ENCODE peak calls at places on chromosomes 2 and 18, in eight cellular contexts. One of them, this sample, is unnamed.

GRCh38 chr2:15222856-15223255 is 338.3 kb downstream of the NBAS start:
- DNase-seq in A549: no peak
- DNase-seq in uterus: no peak
- DNase-seq in breast epithelium: no peak
- DNase-seq in IMR-90: no peak
- DNase-seq in esophagus squamous epithelium: no peak
- DNase-seq in transverse colon: no peak
- DNase-seq in Peyer's patch: no peak
- DNase-seq in this sample: no peak

GRCh38 chr2:72750466-72750865 is 75.4 kb downstream of the EXOC6B start:
- DNase-seq in uterus: no peak
- DNase-seq in esophagus squamous epithelium: no peak
- DNase-seq in transverse colon: no peak
- DNase-seq in Peyer's patch: no peak
- DNase-seq in breast epithelium: no peak
- DNase-seq in A549: no peak
- DNase-seq in IMR-90: no peak
- DNase-seq in this sample: no peak

GRCh38 chr2:101974663-101975062 is 17.1 kb upstream of the IL1R2 start:
- DNase-seq in Peyer's patch: no peak
- DNase-seq in uterus: peak
- DNase-seq in transverse colon: no peak
- DNase-seq in esophagus squamous epithelium: no peak
- DNase-seq in A549: no peak
- DNase-seq in breast epithelium: no peak
- DNase-seq in IMR-90: no peak
- DNase-seq in this sample: no peak

GRCh38 chr2:84458436-84459027 is 548 bp downstream of the SUCLG1 start:
- DNase-seq in uterus: no peak
- DNase-seq in A549: peak
- DNase-seq in IMR-90: peak
- DNase-seq in breast epithelium: peak
- DNase-seq in transverse colon: peak
- DNase-seq in esophagus squamous epithelium: no peak
- DNase-seq in Peyer's patch: peak
- DNase-seq in this sample: peak

GRCh38 chr18:66993492-66993891 is 389.6 kb upstream of the CDH19 start:
- DNase-seq in Peyer's patch: no peak
- DNase-seq in transverse colon: no peak
- DNase-seq in A549: peak
- DNase-seq in esophagus squamous epithelium: no peak
- DNase-seq in breast epithelium: no peak
- DNase-seq in uterus: no peak
- DNase-seq in IMR-90: no peak
- DNase-seq in this sample: no peak

GRCh38 chr2:53768233-53768542 is 584 bp downstream of the CHAC2 start:
- DNase-seq in transverse colon: no peak
- DNase-seq in esophagus squamous epithelium: no peak
- DNase-seq in uterus: no peak
- DNase-seq in breast epithelium: no peak
- DNase-seq in IMR-90: no peak
- DNase-seq in Peyer's patch: no peak
- DNase-seq in A549: no peak
- DNase-seq in this sample: peak

GRCh38 chr2:183038341-183039300 is at the start of gene NCKAP1:
- DNase-seq in A549: peak
- DNase-seq in esophagus squamous epithelium: peak
- DNase-seq in uterus: peak
- DNase-seq in breast epithelium: peak
- DNase-seq in IMR-90: peak
- DNase-seq in transverse colon: peak
- DNase-seq in Peyer's patch: peak
- DNase-seq in this sample: no peak

GRCh38 chr2:8258406-8258805 is 423.4 kb upstream of the ID2 start:
- DNase-seq in esophagus squamous epithelium: no peak
- DNase-seq in IMR-90: no peak
- DNase-seq in Peyer's patch: no peak
- DNase-seq in transverse colon: no peak
- DNase-seq in uterus: no peak
- DNase-seq in A549: no peak
- DNase-seq in breast epithelium: no peak
- DNase-seq in this sample: no peak

GRCh38 chr18:58201728-58202405 is 157.8 kb downstream of the NEDD4L start:
- DNase-seq in esophagus squamous epithelium: no peak
- DNase-seq in uterus: no peak
- DNase-seq in IMR-90: no peak
- DNase-seq in transverse colon: no peak
- DNase-seq in A549: no peak
- DNase-seq in breast epithelium: no peak
- DNase-seq in Peyer's patch: no peak
- DNase-seq in this sample: no peak

GRCh38 chr2:175154670-175155082 is 13.3 kb downstream of the ATF2 start:
- DNase-seq in esophagus squamous epithelium: no peak
- DNase-seq in transverse colon: no peak
- DNase-seq in uterus: no peak
- DNase-seq in A549: peak
- DNase-seq in IMR-90: peak
- DNase-seq in Peyer's patch: no peak
- DNase-seq in breast epithelium: no peak
- DNase-seq in this sample: no peak

DNA sequence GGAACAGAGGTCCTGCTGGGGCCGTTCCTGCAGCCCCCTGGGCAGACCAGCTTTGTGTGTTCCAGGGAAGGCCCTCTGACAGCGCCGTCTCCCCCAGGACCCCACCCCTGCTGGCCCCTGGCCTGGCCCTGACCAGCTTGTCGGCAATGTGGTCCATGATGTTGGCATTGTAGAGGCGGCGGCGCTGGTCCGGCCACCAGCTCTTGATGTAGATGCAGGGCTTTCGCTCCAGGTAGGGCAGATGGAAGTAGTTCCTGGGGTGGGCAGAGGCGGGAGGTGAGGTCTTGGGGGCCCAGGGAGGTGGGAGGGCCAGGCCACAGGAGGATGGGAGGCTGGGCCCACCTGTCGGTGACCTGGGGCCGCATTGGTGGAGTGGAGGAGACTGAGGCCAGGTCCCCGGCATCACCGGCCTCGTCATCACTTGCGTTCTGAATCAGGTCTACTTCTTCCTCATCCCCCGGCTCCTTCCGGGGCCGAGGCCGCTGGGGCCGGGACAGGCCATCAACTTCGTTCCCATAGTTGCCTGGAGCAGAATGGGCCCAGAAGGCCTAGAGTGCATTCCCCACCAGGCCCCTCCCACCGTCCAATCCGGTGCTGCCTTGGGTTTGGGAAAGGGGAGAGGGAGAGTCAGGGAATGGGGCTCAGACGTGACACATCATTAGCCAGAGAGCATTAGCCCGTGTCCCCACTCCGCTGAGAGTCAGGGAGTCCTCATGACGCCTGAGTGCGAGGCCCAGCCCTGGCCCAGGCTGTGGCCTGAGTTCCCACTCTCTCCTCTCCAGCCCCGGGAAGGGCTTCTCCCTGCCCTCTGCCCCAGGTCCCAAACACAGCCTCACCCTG is 1.4 kb upstream of the OTOF start:
- DNase-seq in breast epithelium: no peak
- DNase-seq in IMR-90: no peak
- DNase-seq in A549: no peak
- DNase-seq in uterus: no peak
- DNase-seq in esophagus squamous epithelium: no peak
- DNase-seq in Peyer's patch: no peak
- DNase-seq in transverse colon: no peak
- DNase-seq in this sample: no peak
- TF ChIP-seq POLR2A in breast epithelium: no peak
- TF ChIP-seq POLR2A in IMR-90: no peak
- TF ChIP-seq POLR2A in A549: no peak
- TF ChIP-seq POLR2A in uterus: no peak
- TF ChIP-seq POLR2A in esophagus squamous epithelium: no peak
- TF ChIP-seq POLR2A in Peyer's patch: no peak
- TF ChIP-seq POLR2A in transverse colon: no peak
- TF ChIP-seq POLR2A in this sample: no peak

DNA sequence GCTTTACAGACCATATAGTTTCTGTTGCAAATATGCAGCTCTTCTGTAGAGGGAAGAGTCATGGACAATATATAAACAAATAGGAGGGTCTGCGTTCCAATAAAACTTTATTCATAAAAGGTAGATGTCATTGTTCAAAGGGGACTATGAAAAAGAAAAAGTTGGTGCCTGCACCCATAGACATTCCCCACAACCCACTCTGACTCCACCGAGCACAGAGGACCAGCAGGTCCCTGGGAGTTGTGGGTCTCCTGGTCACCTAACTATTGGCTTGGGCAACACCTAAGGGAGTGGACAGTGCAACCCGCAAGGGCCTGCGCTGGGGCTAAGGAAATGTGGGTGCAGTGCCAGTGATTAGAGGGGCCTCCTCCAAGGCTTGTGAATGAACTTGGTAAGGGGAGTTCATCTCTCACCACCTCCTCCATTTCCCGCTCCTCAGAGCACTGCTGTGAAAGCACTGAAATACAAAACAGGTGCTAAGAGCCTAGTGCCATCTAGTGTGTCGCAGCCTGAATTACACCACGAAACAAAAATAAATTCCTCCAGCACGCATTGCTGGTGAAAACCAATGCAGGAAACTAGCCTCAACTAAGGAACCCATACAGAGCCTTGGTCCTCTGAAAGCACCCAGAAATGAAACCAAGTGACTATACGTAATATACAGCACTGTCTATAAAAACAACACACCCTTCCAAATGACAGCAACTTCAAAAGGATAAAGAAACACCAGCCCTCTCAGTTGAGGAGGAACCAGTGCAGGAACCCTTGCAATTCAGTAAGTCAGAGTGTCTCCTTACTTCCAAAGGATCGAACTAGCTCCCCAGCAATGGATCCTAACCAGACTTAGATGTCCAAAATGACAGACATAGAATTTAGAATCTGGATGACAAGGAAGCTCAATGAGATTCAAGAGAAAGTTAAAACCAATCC is 166.6 kb downstream of the RNF144A start:
- DNase-seq in breast epithelium: no peak
- DNase-seq in Peyer's patch: no peak
- DNase-seq in IMR-90: peak
- DNase-seq in uterus: no peak
- DNase-seq in esophagus squamous epithelium: no peak
- DNase-seq in A549: peak
- DNase-seq in transverse colon: no peak
- DNase-seq in this sample: peak
- TF ChIP-seq CTCF in breast epithelium: no peak
- TF ChIP-seq CTCF in Peyer's patch: peak
- TF ChIP-seq CTCF in IMR-90: peak
- TF ChIP-seq CTCF in uterus: no peak
- TF ChIP-seq CTCF in esophagus squamous epithelium: peak
- TF ChIP-seq CTCF in A549: peak
- TF ChIP-seq CTCF in transverse colon: no peak
- TF ChIP-seq CTCF in this sample: peak

DNA sequence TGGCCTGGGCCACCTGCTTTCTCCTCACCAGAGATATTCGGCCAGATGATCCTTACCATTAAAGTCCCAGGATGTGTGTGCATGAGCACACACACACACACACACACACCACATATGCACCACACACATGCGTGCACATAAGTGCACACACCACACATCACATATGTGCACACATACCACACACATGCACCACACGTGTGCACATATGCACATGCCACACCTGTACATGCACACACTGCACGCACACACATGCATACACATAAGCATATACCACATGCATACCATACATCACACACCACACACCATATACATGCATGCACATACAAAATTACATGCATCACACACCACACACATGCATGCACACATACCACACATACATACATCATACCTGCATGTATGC is 38.7 kb downstream of the RPL37A start:
- DNase-seq in uterus: no peak
- DNase-seq in breast epithelium: no peak
- DNase-seq in Peyer's patch: no peak
- DNase-seq in esophagus squamous epithelium: no peak
- DNase-seq in A549: no peak
- DNase-seq in transverse colon: no peak
- DNase-seq in IMR-90: no peak
- DNase-seq in this sample: no peak
- TF ChIP-seq POLR2A in uterus: no peak
- TF ChIP-seq POLR2A in breast epithelium: no peak
- TF ChIP-seq POLR2A in Peyer's patch: no peak
- TF ChIP-seq POLR2A in esophagus squamous epithelium: no peak
- TF ChIP-seq POLR2A in A549: no peak
- TF ChIP-seq POLR2A in transverse colon: no peak
- TF ChIP-seq POLR2A in IMR-90: no peak
- TF ChIP-seq POLR2A in this sample: no peak

GRCh38 chr2:42327125-42327524 is 33.9 kb downstream of the COX7A2L start:
- DNase-seq in Peyer's patch: no peak
- DNase-seq in IMR-90: no peak
- DNase-seq in A549: peak
- DNase-seq in transverse colon: no peak
- DNase-seq in breast epithelium: no peak
- DNase-seq in esophagus squamous epithelium: no peak
- DNase-seq in uterus: no peak
- DNase-seq in this sample: no peak

GRCh38 chr2:42329779-42330178 is 31.2 kb downstream of the COX7A2L start:
- DNase-seq in Peyer's patch: no peak
- DNase-seq in uterus: no peak
- DNase-seq in IMR-90: no peak
- DNase-seq in esophagus squamous epithelium: no peak
- DNase-seq in A549: no peak
- DNase-seq in transverse colon: no peak
- DNase-seq in breast epithelium: no peak
- DNase-seq in this sample: no peak

GRCh38 chr2:42328923-42329322 is 32.1 kb downstream of the COX7A2L start:
- DNase-seq in A549: no peak
- DNase-seq in esophagus squamous epithelium: no peak
- DNase-seq in breast epithelium: no peak
- DNase-seq in Peyer's patch: no peak
- DNase-seq in uterus: no peak
- DNase-seq in IMR-90: no peak
- DNase-seq in transverse colon: no peak
- DNase-seq in this sample: no peak

GRCh38 chr2:42324949-42325348 is 36.1 kb downstream of the COX7A2L start:
- DNase-seq in A549: no peak
- DNase-seq in esophagus squamous epithelium: no peak
- DNase-seq in breast epithelium: no peak
- DNase-seq in uterus: no peak
- DNase-seq in IMR-90: no peak
- DNase-seq in transverse colon: no peak
- DNase-seq in Peyer's patch: no peak
- DNase-seq in this sample: no peak

DNA sequence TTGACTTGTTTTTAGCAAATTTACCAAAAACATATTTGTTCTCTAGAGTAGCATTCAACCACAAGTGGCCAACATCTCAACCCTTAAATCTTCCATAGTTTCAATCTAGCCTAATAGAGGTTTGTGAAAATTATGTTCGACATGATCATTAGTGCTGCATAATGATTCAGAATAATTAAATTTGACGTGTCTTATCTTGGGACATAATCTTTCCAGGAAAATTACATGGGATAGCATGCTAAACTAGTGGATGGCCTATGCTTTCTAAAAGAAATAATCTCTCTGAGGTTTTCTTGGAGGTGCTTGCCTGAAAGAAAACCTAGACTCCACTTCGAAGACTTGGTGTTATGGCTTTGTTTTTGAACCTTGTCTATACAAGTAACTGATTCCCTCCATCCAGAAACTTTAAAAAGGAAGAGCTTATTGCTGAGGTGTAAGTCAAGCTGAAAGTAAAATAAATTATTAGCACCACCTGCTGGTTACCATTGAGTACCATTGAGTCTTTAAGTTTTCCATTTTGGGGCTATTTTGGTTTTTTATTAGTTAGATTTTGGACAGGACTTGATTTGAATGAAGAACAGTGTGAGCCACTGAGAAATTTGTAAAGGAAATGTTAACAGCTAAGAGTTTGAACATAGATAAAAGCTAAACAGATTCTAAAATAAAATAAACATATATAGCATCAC is 32.7 kb downstream of the COX7A2L start:
- DNase-seq in uterus: no peak
- DNase-seq in A549: peak
- DNase-seq in Peyer's patch: no peak
- DNase-seq in esophagus squamous epithelium: no peak
- DNase-seq in breast epithelium: no peak
- DNase-seq in IMR-90: peak
- DNase-seq in transverse colon: no peak
- DNase-seq in this sample: peak
- TF ChIP-seq CTCF in uterus: peak
- TF ChIP-seq CTCF in A549: peak
- TF ChIP-seq CTCF in Peyer's patch: peak
- TF ChIP-seq CTCF in esophagus squamous epithelium: peak
- TF ChIP-seq CTCF in breast epithelium: no peak
- TF ChIP-seq CTCF in IMR-90: peak
- TF ChIP-seq CTCF in transverse colon: peak
- TF ChIP-seq CTCF in this sample: peak

This sample was measured in NB4.